ENCODE peak calls at places on chromosomes 2 and 18, in six cellular contexts. One of them, this sample, is unnamed.

GRCh38 chr18:13252696-13253410 is 34.3 kb downstream of the LDLRAD4 start:
- DNase-seq in GM23338: no peak
- DNase-seq in neural progenitor cell: no peak
- DNase-seq in mammary epithelial cell: no peak
- DNase-seq in endothelial cell of umbilical vein: no peak
- DNase-seq in PC-9: no peak
- DNase-seq in this sample: no peak

GRCh38 chr2:54392925-54393324 is 63.2 kb upstream of the SPTBN1 start:
- DNase-seq in mammary epithelial cell: no peak
- DNase-seq in PC-9: no peak
- DNase-seq in endothelial cell of umbilical vein: no peak
- DNase-seq in neural progenitor cell: no peak
- DNase-seq in GM23338: no peak
- DNase-seq in this sample: no peak

GRCh38 chr2:225052703-225053102 is 10.4 kb upstream of the DOCK10 start:
- DNase-seq in PC-9: no peak
- DNase-seq in endothelial cell of umbilical vein: no peak
- DNase-seq in neural progenitor cell: no peak
- DNase-seq in mammary epithelial cell: no peak
- DNase-seq in GM23338: no peak
- DNase-seq in this sample: no peak

GRCh38 chr2:241858206-241859016 is at the start of gene PDCD1:
- DNase-seq in neural progenitor cell: no peak
- DNase-seq in GM23338: peak; percentile 66
- DNase-seq in endothelial cell of umbilical vein: no peak
- DNase-seq in mammary epithelial cell: no peak
- DNase-seq in PC-9: peak; percentile 57
- DNase-seq in this sample: no peak

GRCh38 chr2:136131484-136131960 is 13.6 kb upstream of the CXCR4 start:
- DNase-seq in neural progenitor cell: no peak
- DNase-seq in endothelial cell of umbilical vein: no peak
- DNase-seq in PC-9: no peak
- DNase-seq in mammary epithelial cell: no peak
- DNase-seq in GM23338: no peak
- DNase-seq in this sample: no peak

GRCh38 chr2:169670215-169670651 is 24.0 kb downstream of the CFAP210 start:
- DNase-seq in endothelial cell of umbilical vein: no peak
- DNase-seq in neural progenitor cell: no peak
- DNase-seq in GM23338: no peak
- DNase-seq in PC-9: no peak
- DNase-seq in mammary epithelial cell: peak; percentile 26
- DNase-seq in this sample: peak; percentile 11

GRCh38 chr2:110126086-110126773 is 10.6 kb upstream of the MALL start:
- DNase-seq in PC-9: no peak
- DNase-seq in mammary epithelial cell: peak; percentile 68
- DNase-seq in endothelial cell of umbilical vein: no peak
- DNase-seq in neural progenitor cell: no peak
- DNase-seq in GM23338: no peak
- DNase-seq in this sample: no peak

GRCh38 chr2:231190531-231191197 is 7.8 kb upstream of the ARMC9 start:
- DNase-seq in neural progenitor cell: peak; percentile 66
- DNase-seq in PC-9: peak; percentile 45
- DNase-seq in GM23338: peak; percentile 83
- DNase-seq in mammary epithelial cell: no peak
- DNase-seq in endothelial cell of umbilical vein: peak; percentile 50
- DNase-seq in this sample: no peak

GRCh38 chr2:152098798-152099654 is at the start of gene CACNB4:
- DNase-seq in GM23338: peak; percentile 77
- DNase-seq in endothelial cell of umbilical vein: peak; percentile 16
- DNase-seq in neural progenitor cell: peak; percentile 66
- DNase-seq in PC-9: peak; percentile 5
- DNase-seq in mammary epithelial cell: no peak
- DNase-seq in this sample: peak; percentile 25

GRCh38 chr2:233469261-233470006 is 97.1 kb downstream of the USP40 start:
- DNase-seq in PC-9: no peak
- DNase-seq in endothelial cell of umbilical vein: no peak
- DNase-seq in mammary epithelial cell: no peak
- DNase-seq in neural progenitor cell: no peak
- DNase-seq in GM23338: no peak
- DNase-seq in this sample: no peak

GRCh38 chr18:77108001-77108692 is 24.4 kb downstream of the MBP start:
- DNase-seq in GM23338: no peak
- DNase-seq in mammary epithelial cell: no peak
- DNase-seq in PC-9: no peak
- DNase-seq in endothelial cell of umbilical vein: no peak
- DNase-seq in neural progenitor cell: peak; percentile 26
- DNase-seq in this sample: no peak

GRCh38 chr2:3277748-3278520 is 99.7 kb downstream of the EIPR1 start:
- DNase-seq in endothelial cell of umbilical vein: no peak
- DNase-seq in mammary epithelial cell: no peak
- DNase-seq in GM23338: no peak
- DNase-seq in neural progenitor cell: no peak
- DNase-seq in PC-9: no peak
- DNase-seq in this sample: no peak

GRCh38 chr18:33606621-33607020 is 28.6 kb downstream of the ASXL3 start:
- DNase-seq in endothelial cell of umbilical vein: no peak
- DNase-seq in GM23338: peak; percentile 33
- DNase-seq in mammary epithelial cell: no peak
- DNase-seq in neural progenitor cell: peak; percentile 63
- DNase-seq in PC-9: no peak
- DNase-seq in this sample: peak; percentile 1

GRCh38 chr2:100235098-100235497 is 87.2 kb downstream of the LONRF2 start:
- DNase-seq in endothelial cell of umbilical vein: no peak
- DNase-seq in neural progenitor cell: no peak
- DNase-seq in PC-9: no peak
- DNase-seq in GM23338: peak; percentile 9
- DNase-seq in mammary epithelial cell: no peak
- DNase-seq in this sample: no peak

GRCh38 chr2:202009019-202009481 is 24.6 kb upstream of the FZD7 start:
- DNase-seq in GM23338: no peak
- DNase-seq in mammary epithelial cell: no peak
- DNase-seq in neural progenitor cell: no peak
- DNase-seq in PC-9: no peak
- DNase-seq in endothelial cell of umbilical vein: no peak
- DNase-seq in this sample: no peak

GRCh38 chr2:202721621-202722020 is 86.9 kb downstream of the FAM117B start:
- DNase-seq in PC-9: no peak
- DNase-seq in GM23338: peak; percentile 26
- DNase-seq in neural progenitor cell: no peak
- DNase-seq in mammary epithelial cell: no peak
- DNase-seq in endothelial cell of umbilical vein: no peak
- DNase-seq in this sample: no peak

GRCh38 chr2:197251576-197251975 is 59.0 kb downstream of the ANKRD44 start:
- DNase-seq in endothelial cell of umbilical vein: no peak
- DNase-seq in GM23338: no peak
- DNase-seq in PC-9: no peak
- DNase-seq in neural progenitor cell: no peak
- DNase-seq in mammary epithelial cell: no peak
- DNase-seq in this sample: no peak

GRCh38 chr2:236928353-236929153 is 157.1 kb upstream of the COPS8 start:
- DNase-seq in PC-9: no peak
- DNase-seq in endothelial cell of umbilical vein: peak; percentile 71
- DNase-seq in GM23338: no peak
- DNase-seq in mammary epithelial cell: no peak
- DNase-seq in neural progenitor cell: no peak
- DNase-seq in this sample: no peak

GRCh38 chr2:174717273-174717672 is 47.0 kb downstream of the CHRNA1 start:
- DNase-seq in neural progenitor cell: no peak
- DNase-seq in mammary epithelial cell: peak; percentile 58
- DNase-seq in PC-9: no peak
- DNase-seq in endothelial cell of umbilical vein: no peak
- DNase-seq in GM23338: no peak
- DNase-seq in this sample: no peak

DNA sequence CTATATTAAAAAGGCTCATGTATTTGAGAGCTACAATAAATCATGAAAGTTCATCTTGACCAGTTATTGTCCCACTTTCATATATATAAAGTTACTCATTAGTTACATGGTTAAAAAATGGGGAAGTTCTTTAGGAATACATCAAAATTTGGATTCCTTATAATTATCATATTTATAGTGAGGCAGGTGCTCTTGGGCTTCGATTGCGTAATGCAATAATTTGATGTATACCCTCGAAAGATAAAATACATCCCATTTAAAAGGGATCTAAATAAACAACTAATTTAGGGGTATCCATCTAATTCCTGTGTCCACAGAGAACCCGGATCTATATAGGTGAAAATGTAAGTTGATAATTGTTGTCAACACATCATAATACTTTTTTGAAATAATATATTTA is 444.6 kb downstream of the RIT2 start:
- DNase-seq in PC-9: no peak
- DNase-seq in mammary epithelial cell: no peak
- DNase-seq in neural progenitor cell: no peak
- DNase-seq in GM23338: no peak
- DNase-seq in endothelial cell of umbilical vein: no peak
- DNase-seq in this sample: no peak
- H3K4me3 ChIP-seq in PC-9: no peak overlapping the region
- H3K4me3 ChIP-seq in mammary epithelial cell: no peak overlapping the region
- H3K4me3 ChIP-seq in neural progenitor cell: no peak overlapping the region
- H3K4me3 ChIP-seq in GM23338: no peak overlapping the region
- H3K4me3 ChIP-seq in endothelial cell of umbilical vein: no peak overlapping the region
- H3K4me3 ChIP-seq in this sample: no peak overlapping the region

DNA sequence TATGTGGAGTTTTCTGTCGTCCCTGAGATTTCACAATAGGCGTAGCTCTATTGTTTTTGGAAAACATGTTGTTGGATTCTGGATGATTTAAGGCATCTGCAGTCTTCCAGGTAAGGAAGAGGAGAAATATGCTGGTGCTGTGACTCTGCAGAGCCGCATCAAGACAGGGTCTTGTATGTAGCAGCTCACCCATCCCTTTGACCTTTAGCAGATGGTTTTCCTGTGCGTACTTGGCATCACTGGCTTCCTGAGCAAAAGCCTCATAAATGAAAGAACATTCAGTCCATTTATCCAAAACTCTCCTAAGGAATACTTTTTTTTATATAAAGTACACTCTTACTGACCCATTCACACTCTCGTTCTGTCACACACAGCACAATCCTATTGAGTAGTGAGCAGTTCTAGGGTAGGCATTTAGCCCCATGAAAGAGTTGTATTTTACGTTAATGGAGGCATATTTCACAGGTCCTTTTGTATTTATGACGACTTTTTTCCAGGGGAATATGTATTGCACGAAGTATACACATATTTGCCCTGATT is 443.9 kb downstream of the STK39 start:
- DNase-seq in GM23338: no peak
- DNase-seq in PC-9: no peak
- DNase-seq in neural progenitor cell: no peak
- DNase-seq in endothelial cell of umbilical vein: no peak
- DNase-seq in mammary epithelial cell: no peak
- DNase-seq in this sample: no peak
- TF ChIP-seq EZH2 in GM23338: no peak
- TF ChIP-seq EZH2 in PC-9: no peak
- TF ChIP-seq EZH2 in neural progenitor cell: no peak
- TF ChIP-seq EZH2 in endothelial cell of umbilical vein: no peak
- TF ChIP-seq EZH2 in mammary epithelial cell: no peak
- TF ChIP-seq EZH2 in this sample: no peak

GRCh38 chr18:35131387-35132283 is 90.4 kb downstream of the MAPRE2 start:
- DNase-seq in endothelial cell of umbilical vein: peak; percentile 60
- DNase-seq in PC-9: no peak
- DNase-seq in GM23338: no peak
- DNase-seq in mammary epithelial cell: no peak
- DNase-seq in neural progenitor cell: no peak
- DNase-seq in this sample: no peak

GRCh38 chr18:35130236-35130635 is 89.0 kb downstream of the MAPRE2 start:
- DNase-seq in neural progenitor cell: no peak
- DNase-seq in GM23338: no peak
- DNase-seq in endothelial cell of umbilical vein: no peak
- DNase-seq in PC-9: no peak
- DNase-seq in mammary epithelial cell: no peak
- DNase-seq in this sample: no peak

GRCh38 chr18:35123811-35124210 is 82.6 kb downstream of the MAPRE2 start:
- DNase-seq in PC-9: no peak
- DNase-seq in GM23338: no peak
- DNase-seq in mammary epithelial cell: no peak
- DNase-seq in endothelial cell of umbilical vein: no peak
- DNase-seq in neural progenitor cell: no peak
- DNase-seq in this sample: no peak

GRCh38 chr18:35128675-35129074 is 87.5 kb downstream of the MAPRE2 start:
- DNase-seq in GM23338: no peak
- DNase-seq in neural progenitor cell: no peak
- DNase-seq in PC-9: no peak
- DNase-seq in mammary epithelial cell: no peak
- DNase-seq in endothelial cell of umbilical vein: no peak
- DNase-seq in this sample: no peak

DNA sequence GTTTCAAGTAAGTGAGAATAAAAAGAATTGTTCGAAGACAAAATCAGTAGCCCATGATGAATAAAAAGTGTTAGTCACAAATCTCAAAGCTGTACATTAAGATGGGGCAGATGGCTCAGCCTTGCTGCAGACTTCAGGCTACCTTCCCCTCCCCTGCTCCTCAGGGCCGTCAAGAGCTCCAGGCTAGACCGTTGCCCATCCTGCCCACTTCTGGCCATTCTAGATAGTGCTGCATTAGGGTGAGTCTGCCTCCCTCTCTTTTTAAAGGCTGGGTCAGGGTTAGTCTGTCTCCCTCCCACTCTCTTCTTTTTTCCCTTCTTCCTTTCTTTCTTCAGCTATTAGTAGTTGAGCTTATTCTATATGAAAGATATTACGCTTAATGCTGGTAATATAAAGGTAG is 86.0 kb downstream of the MAPRE2 start:
- DNase-seq in PC-9: no peak
- DNase-seq in mammary epithelial cell: no peak
- DNase-seq in neural progenitor cell: peak; percentile 47
- DNase-seq in endothelial cell of umbilical vein: peak; percentile 21
- DNase-seq in GM23338: peak; percentile 78
- DNase-seq in this sample: peak; percentile 5
- H3K36me3 ChIP-seq in PC-9: no peaks in the 10 kb centered on the region
- H3K36me3 ChIP-seq in mammary epithelial cell: no peaks in the 10 kb centered on the region
- H3K36me3 ChIP-seq in neural progenitor cell: no peaks in the 10 kb centered on the region
- H3K36me3 ChIP-seq in endothelial cell of umbilical vein: peaks cover 24% of the 10 kb centered on the region
- H3K36me3 ChIP-seq in GM23338: no peaks in the 10 kb centered on the region
- H3K36me3 ChIP-seq in this sample: no peaks in the 10 kb centered on the region

DNA sequence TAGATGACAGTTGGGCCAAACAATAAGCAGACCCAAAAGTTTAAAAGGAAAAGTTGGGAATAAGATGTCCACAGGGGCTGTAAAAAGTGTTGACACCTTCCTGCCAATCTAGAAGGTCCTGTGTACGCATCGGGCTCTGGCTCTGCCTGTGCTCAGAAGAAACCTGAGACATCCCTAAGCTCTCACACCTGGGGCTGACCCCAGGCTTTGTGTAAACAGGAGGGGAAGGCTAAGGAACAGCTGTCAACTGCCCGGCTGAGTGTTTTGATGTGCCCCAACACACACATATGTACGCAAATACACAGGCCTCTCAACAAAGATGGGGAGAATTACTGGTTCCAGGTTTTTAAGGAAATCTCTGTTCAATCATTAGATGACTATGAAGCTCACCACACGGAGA is 59.5 kb downstream of the TMEM131 start:
- DNase-seq in mammary epithelial cell: no peak
- DNase-seq in GM23338: peak; percentile 83
- DNase-seq in neural progenitor cell: peak; percentile 67
- DNase-seq in PC-9: peak; percentile 58
- DNase-seq in endothelial cell of umbilical vein: no peak
- DNase-seq in this sample: no peak
- H3K4me3 ChIP-seq in mammary epithelial cell: no peak overlapping the region
- H3K4me3 ChIP-seq in GM23338: no peak overlapping the region
- H3K4me3 ChIP-seq in neural progenitor cell: peak overlapping the region; percentile 17
- H3K4me3 ChIP-seq in PC-9: peak overlapping the region; percentile 37
- H3K4me3 ChIP-seq in endothelial cell of umbilical vein: no peak overlapping the region
- H3K4me3 ChIP-seq in this sample: no peak overlapping the region